ENCODE peak calls at places on chromosomes 3 and 15, in seven cellular contexts. L is HCT116, R is PC-9, V is IMR-90, S is fibroblast of lung, C is endothelial cell of umbilical vein, D is HepG2. H is an unnamed sample.

GRCh38 chr3:16840111-16840444 is 44.7 kb upstream of the PLCL2 start:
- DNase-seq in L (no peak), R (no peak), V (no peak), S (no peak), C (peak; percentile 42), D (no peak), H (no peak)

GRCh38 chr3:10669490-10670048 is 146.5 kb upstream of the SLC6A11 start:
- DNase-seq in L (no peak), R (no peak), V (no peak), S (no peak), C (no peak), D (no peak), H (no peak)

GRCh38 chr15:67180035-67180434 is 74.4 kb downstream of the AAGAB start:
- DNase-seq in L (no peak), R (no peak), V (no peak), S (no peak), C (no peak), D (no peak), H (no peak)

GRCh38 chr3:185253645-185254410 is at the start of gene EHHADH:
- DNase-seq in L (peak; percentile 23), R (peak; percentile 52), V (peak; percentile 44), S (peak; percentile 60), C (peak; percentile 70), D (peak; percentile 64), H (peak; percentile 84)

GRCh38 chr15:42045211-42045615 is 24.4 kb upstream of the PLA2G4E start:
- DNase-seq in L (no peak), R (no peak), V (no peak), S (no peak), C (no peak), D (no peak), H (no peak)

GRCh38 chr3:120855665-120856437 is 52.2 kb upstream of the STXBP5L start:
- DNase-seq in L (no peak), R (no peak), V (peak; percentile 74), S (peak; percentile 4), C (no peak), D (no peak), H (peak; percentile 94)

GRCh38 chr15:83372434-83372873 is 74.7 kb upstream of the SH3GL3 start:
- DNase-seq in L (no peak), R (peak; percentile 67), V (no peak), S (no peak), C (no peak), D (no peak), H (peak; percentile 51)

GRCh38 chr3:66179813-66180212 is 41.0 kb upstream of the SLC25A26 start:
- DNase-seq in L (no peak), R (peak; percentile 40), V (no peak), S (no peak), C (no peak), D (no peak), H (no peak)

GRCh38 chr15:77525411-77525811 is 104.7 kb downstream of the HMG20A start:
- DNase-seq in L (no peak), R (no peak), V (no peak), S (no peak), C (no peak), D (no peak), H (no peak)

GRCh38 chr3:185961675-185962232 is 23.9 kb upstream of the TRA2B start:
- DNase-seq in L (no peak), R (no peak), V (no peak), S (no peak), C (no peak), D (no peak), H (no peak)

GRCh38 chr3:9153763-9154601 is 95.5 kb downstream of the SRGAP3 start:
- DNase-seq in L (no peak), R (no peak), V (no peak), S (peak; percentile 15), C (no peak), D (no peak), H (peak; percentile 83)

GRCh38 chr15:55587321-55588069 is 650 bp downstream of the PYGO1 start:
- DNase-seq in L (no peak), R (no peak), V (peak; percentile 47), S (peak; percentile 53), C (peak; percentile 49), D (peak; percentile 31), H (peak; percentile 77)

GRCh38 chr15:76108021-76108723 is 48.4 kb downstream of the TMEM266 start:
- DNase-seq in L (no peak), R (no peak), V (no peak), S (no peak), C (no peak), D (no peak), H (no peak)

DNA sequence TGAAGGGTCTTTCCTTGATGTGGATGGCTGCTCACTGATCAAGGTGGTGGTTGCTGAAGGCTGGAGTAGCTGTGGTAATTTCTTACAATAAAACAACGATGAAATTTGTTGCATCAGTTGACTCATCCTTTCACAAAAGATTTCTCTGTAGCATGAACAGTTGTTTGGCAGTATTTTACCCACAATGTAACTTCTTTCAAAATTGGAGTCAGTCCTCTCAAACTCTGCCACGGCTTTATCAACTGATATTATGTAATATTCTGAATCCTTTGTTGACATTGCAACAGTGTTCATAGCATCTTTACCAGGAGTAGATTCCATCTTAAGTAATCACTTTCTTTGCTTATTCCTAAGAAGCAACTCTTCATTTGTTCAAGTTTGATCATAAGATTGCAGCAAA is 252.6 kb downstream of the UBE2E2 start:
- DNase-seq in L (no peak), R (no peak), V (peak; percentile 88), S (peak; percentile 85), C (no peak), D (no peak), H (peak; percentile 82)
- H2AFZ ChIP-seq in L (no peak overlapping the region), R (no peak overlapping the region), V (no peak overlapping the region), S (no peak overlapping the region), C (no peak overlapping the region), D (no peak overlapping the region), H (no peak overlapping the region)

DNA sequence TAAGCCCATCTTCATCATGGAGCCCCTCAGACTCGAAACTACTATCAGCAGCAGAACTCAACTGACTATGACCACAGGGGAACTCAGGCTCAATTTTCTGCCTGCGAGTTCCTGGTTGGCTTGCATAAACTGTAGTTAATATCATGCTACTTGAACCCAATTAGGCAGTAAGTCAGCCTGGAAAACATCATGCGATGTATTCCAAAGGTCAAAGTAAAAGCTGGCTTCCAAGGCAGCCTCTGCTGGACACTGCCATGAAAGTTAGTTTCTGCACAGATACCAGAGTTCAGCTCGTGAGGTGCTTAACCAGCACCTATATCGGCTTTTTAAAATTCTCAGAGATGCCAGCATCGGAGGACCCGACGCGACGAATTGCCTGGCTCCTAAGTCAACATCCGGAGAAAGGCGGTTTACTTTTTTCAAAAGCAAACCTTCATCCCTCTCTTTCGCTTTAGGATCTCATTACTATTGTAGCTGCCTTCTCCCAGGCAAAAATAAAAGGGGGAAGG is 3.8 kb downstream of the ANP32A start:
- DNase-seq in L (no peak), R (peak; percentile 38), V (no peak), S (peak; percentile 66), C (peak; percentile 33), D (peak; percentile 70), H (peak; percentile 43)
- H4K20me1 ChIP-seq in L (peaks cover 11% of the 10 kb centered on the region), R (peaks cover 40% of the 10 kb centered on the region), V (peaks cover 46% of the 10 kb centered on the region), S (no peaks in the 10 kb centered on the region), C (no peaks in the 10 kb centered on the region), D (peaks cover 52% of the 10 kb centered on the region), H (no peaks in the 10 kb centered on the region)

DNA sequence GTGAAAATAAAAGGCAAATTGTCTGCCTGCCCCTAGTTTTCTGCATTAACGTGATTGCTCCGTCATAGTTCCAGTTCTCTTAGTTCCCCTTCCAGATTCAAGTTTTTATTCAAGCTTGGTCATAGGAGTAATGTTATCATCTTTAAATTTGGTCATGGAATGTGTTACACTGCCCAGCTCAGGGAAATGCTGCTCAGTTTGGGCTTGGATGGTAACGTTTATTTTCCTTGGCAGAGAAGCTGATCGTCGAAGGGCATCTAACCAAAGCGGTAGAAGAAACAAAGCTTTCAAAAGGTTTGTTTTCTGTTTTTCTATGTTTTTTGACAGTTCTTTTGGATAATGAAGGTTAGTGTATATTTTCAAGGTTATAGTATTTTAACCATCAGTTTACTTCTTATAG is 118.4 kb upstream of the FLNB start:
- DNase-seq in L (no peak), R (no peak), V (peak; percentile 18), S (peak; percentile 59), C (peak; percentile 40), D (no peak), H (peak; percentile 42)
- H3K4me3 ChIP-seq in L (no peak overlapping the region), R (no peak overlapping the region), V (no peak overlapping the region), S (no peak overlapping the region), C (no peak overlapping the region), D (no peak overlapping the region), H (peak overlapping the region; percentile 2)

GRCh38 chr3:18890459-18890858 is 257.9 kb upstream of the KCNH8 start:
- DNase-seq in L (no peak), R (no peak), V (no peak), S (no peak), C (no peak), D (no peak), H (no peak)
- H2AFZ ChIP-seq in L (no peak overlapping the region), R (no peak overlapping the region), V (no peak overlapping the region), S (no peak overlapping the region), C (no peak overlapping the region), D (no peak overlapping the region), H (no peak overlapping the region)

H was measured in GM23248.